ENCODE peak calls at places on chromosomes 1 and 21, in five cellular contexts. E is neural progenitor cell, J is choroid plexus epithelial cell, M is uterus, V is heart left ventricle. W is an unnamed sample.

GRCh38 chr21:41745971-41746743 is 20.7 kb downstream of the RIPK4 start:
- DNase-seq in V (no peak), M (no peak), J (no peak), E (peak), W (no peak)

GRCh38 chr1:51661081-51661518 is 44.2 kb downstream of the OSBPL9 start:
- DNase-seq in J (peak), V (no peak), E (no peak), M (no peak), W (no peak)

GRCh38 chr1:157580179-157580827 is 17.6 kb downstream of the FCRL4 start:
- DNase-seq in V (no peak), E (peak), J (peak), M (no peak), W (peak)

GRCh38 chr21:39385299-39386145 is 36.6 kb upstream of the HMGN1 start:
- DNase-seq in E (no peak), M (peak), V (peak), J (peak), W (peak)

GRCh38 chr1:55646181-55646580 is 431.0 kb upstream of the USP24 start:
- DNase-seq in V (no peak), E (no peak), J (no peak), M (no peak), W (no peak)

GRCh38 chr1:193519922-193520321 is 333.5 kb upstream of the B3GALT2 start:
- DNase-seq in V (no peak), M (no peak), E (peak), J (no peak), W (no peak)

GRCh38 chr1:175155936-175156335 is 36.6 kb downstream of the KIAA0040 start:
- DNase-seq in E (no peak), M (no peak), V (no peak), J (no peak), W (no peak)

GRCh38 chr1:151284013-151284577 is 2.0 kb downstream of the ZNF687 start:
- DNase-seq in V (no peak), J (no peak), M (no peak), E (no peak), W (no peak)

GRCh38 chr21:45747233-45747766 is 103.8 kb downstream of the PCBP3 start:
- DNase-seq in V (no peak), M (no peak), E (no peak), J (no peak), W (no peak)

GRCh38 chr1:119227446-119227845 is 87.0 kb upstream of the WARS2 start:
- DNase-seq in E (peak), J (peak), M (no peak), V (peak), W (no peak)

GRCh38 chr1:119226880-119227279 is 86.4 kb upstream of the WARS2 start:
- DNase-seq in M (no peak), E (peak), V (no peak), J (peak), W (no peak)

GRCh38 chr1:119225831-119226230 is 85.4 kb upstream of the WARS2 start:
- DNase-seq in J (no peak), E (no peak), M (no peak), V (no peak), W (no peak)

GRCh38 chr1:119222271-119222670 is 81.8 kb upstream of the WARS2 start:
- DNase-seq in M (no peak), J (no peak), V (no peak), E (no peak), W (no peak)

DNA sequence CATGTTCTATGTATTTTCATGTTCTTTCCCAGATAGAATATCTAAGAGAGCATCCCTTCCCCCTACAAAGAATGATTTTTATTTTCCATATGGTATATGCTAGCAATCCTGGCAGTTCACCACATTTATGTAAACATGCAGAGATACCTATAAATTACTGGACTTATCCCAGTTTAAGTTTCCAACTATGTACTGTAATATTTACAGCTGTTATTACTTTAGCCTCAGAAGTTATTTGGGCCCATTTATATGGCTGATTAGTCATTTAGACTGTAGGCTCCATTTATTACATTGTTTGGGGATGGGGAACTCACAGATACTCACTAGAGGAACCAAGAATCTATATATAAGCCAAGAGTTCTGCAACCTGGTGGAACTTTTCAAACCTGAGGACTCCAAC is 84.8 kb upstream of the WARS2 start:
- DNase-seq in M (no peak), E (no peak), J (no peak), V (no peak), W (no peak)
- TF ChIP-seq CTCF in M (no peak), E (no peak), J (no peak), V (no peak), W (no peak)

DNA sequence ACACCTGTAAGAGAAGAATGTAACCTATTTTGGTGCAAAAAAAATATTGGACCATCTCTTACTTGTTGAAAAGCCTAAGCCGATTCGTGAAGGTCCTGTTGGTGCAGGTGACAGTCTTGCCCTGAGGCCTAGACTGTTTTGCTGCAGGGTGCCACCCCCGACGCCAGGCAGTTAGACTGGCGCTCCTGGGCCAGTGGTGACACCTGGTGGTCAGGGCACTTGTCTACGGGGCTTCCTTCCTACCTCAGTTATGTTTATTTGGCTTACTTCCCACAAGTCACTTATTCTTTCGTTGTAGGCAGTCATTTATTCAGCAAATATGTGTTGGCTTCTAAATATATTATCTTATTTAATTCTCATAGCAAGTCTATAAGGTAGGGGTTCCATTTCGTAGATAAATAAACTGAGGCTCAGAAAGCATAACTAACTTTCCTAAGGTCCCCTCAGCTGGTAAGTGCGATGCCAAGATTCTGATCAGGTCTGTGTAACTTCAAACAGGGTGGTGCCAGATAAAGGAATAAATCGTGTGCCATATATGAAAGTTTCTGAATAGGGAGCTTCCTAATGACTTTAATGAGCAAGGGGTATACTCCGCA is 1.9 kb downstream of the EEIG2 start:
- DNase-seq in J (peak), V (peak), M (peak), E (peak), W (peak)
- H3K4me3 ChIP-seq in J (no peak), V (peak), M (no peak), E (no peak), W (peak)

DNA sequence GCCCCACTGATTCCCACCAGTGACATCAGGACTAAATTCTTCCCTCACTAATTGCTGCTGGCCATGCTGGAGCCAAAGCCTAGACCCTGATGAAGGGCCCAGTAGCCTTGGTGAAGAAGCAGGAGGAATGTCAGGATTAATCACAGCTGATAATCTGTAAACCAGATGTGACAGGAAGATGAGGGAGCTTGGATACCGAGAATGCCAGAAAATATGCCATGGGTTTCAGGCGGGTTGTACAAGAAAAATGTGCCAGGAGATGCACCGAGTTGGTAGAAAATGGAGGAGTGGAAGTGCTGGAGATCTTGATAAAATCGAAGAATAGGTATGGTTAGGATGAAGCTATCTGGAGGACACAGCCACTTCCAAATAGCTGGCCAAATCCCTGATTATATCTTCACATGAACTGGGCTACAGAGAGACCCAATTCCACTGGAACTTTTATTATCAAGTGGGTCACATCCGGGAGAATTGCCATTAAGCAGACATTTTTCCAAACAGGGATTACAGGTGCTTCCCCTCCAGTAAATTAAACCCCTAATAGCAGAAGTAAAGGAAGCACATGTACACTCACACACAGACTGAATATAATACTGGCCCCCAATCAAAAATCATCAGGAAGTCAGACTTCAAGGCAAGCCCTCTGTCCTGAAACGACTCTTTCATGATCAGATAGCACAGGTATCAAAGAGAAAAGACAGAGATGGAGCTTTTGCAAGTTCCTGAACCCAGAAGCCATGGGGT is 118.7 kb upstream of the PPP2R5A start:
- DNase-seq in E (no peak), M (no peak), V (no peak), J (no peak), W (no peak)
- TF ChIP-seq CTCF in E (no peak), M (no peak), V (no peak), J (no peak), W (no peak)

GRCh38 chr1:154492115-154492514 is 9.9 kb upstream of the TDRD10 start:
- DNase-seq in J (no peak), V (no peak), M (no peak), E (no peak), W (no peak)
- H3K4me3 ChIP-seq in J (no peak), V (no peak), M (no peak), E (no peak), W (no peak)

GRCh38 chr1:150067184-150068182 is at the start of gene VPS45:
- DNase-seq in M (peak), E (peak), V (peak), J (peak), W (peak)
- TF ChIP-seq CTCF in M (no peak), E (no peak), V (peak), J (no peak), W (no peak)

GRCh38 chr1:204437796-204438570 is 26.4 kb upstream of the PPP1R15B start:
- DNase-seq in V (no peak), M (no peak), E (no peak), J (no peak), W (no peak)

GRCh38 chr1:204439976-204440375 is 28.4 kb upstream of the PPP1R15B start:
- DNase-seq in M (no peak), J (no peak), V (no peak), E (no peak), W (no peak)

GRCh38 chr1:204441558-204441957 is 29.9 kb upstream of the PPP1R15B start:
- DNase-seq in M (no peak), E (no peak), V (no peak), J (no peak), W (no peak)

GRCh38 chr1:204435886-204436271 is 24.3 kb upstream of the PPP1R15B start:
- DNase-seq in M (no peak), E (no peak), J (no peak), V (no peak), W (no peak)

DNA sequence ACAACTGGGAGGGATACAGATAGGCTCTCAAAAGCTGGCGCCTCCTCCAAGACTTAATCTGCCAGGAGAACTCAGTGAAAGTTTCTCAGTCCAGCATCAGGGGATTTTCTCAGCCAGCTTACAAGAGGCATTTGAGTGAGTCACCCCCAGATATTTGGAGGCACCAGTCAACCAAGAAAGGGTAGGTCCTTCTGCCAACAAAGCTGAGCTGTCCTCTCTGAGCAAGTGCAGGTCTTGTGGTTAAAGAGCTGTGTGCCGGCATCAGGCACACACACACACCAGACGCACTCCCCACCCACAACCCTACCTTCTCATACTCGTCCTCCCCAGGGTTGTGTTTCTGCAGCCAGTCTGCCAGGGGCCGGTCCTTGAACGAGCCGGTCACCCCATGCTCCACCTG is 27.0 kb upstream of the PPP1R15B start:
- DNase-seq in J (peak), V (no peak), M (peak), E (no peak), W (peak)
- H3K4me3 ChIP-seq in J (no peak), V (no peak), M (no peak), E (no peak), W (no peak)

GRCh38 chr1:164763098-164763497 is 204.1 kb downstream of the PBX1 start:
- DNase-seq in M (no peak), E (no peak), V (no peak), J (no peak), W (no peak)
- TF ChIP-seq CTCF in M (no peak), E (no peak), V (no peak), J (no peak), W (no peak)